ENCODE peak calls at places on chromosomes 1 and 21, in seven cellular contexts. One of them, this sample, is unnamed.

GRCh38 chr1:66758247-66758755 is 6.0 kb downstream of the DYNLT5 start:
- DNase-seq in cardiac muscle cell: peak
- DNase-seq in breast epithelium: no peak
- DNase-seq in CD4-positive, CD25-positive, alpha-beta regulatory T cell: no peak
- DNase-seq in heart left ventricle: no peak
- DNase-seq in adrenal gland: no peak
- DNase-seq in CD8-positive, alpha-beta T cell: no peak
- DNase-seq in this sample: no peak

GRCh38 chr1:110538921-110539320 is 19.9 kb upstream of the KCNA10 start:
- DNase-seq in cardiac muscle cell: no peak
- DNase-seq in breast epithelium: no peak
- DNase-seq in CD4-positive, CD25-positive, alpha-beta regulatory T cell: no peak
- DNase-seq in heart left ventricle: no peak
- DNase-seq in adrenal gland: no peak
- DNase-seq in CD8-positive, alpha-beta T cell: no peak
- DNase-seq in this sample: no peak

GRCh38 chr21:38982804-38983203 is 177.1 kb downstream of the ETS2 start:
- DNase-seq in cardiac muscle cell: no peak
- DNase-seq in breast epithelium: no peak
- DNase-seq in CD4-positive, CD25-positive, alpha-beta regulatory T cell: no peak
- DNase-seq in heart left ventricle: no peak
- DNase-seq in adrenal gland: no peak
- DNase-seq in CD8-positive, alpha-beta T cell: no peak
- DNase-seq in this sample: no peak

GRCh38 chr1:21607549-21608529 is 61.3 kb downstream of the RAP1GAP start:
- DNase-seq in cardiac muscle cell: peak
- DNase-seq in breast epithelium: no peak
- DNase-seq in CD4-positive, CD25-positive, alpha-beta regulatory T cell: no peak
- DNase-seq in heart left ventricle: peak
- DNase-seq in adrenal gland: peak
- DNase-seq in CD8-positive, alpha-beta T cell: no peak
- DNase-seq in this sample: peak

GRCh38 chr1:101235696-101236545 is 898 bp upstream of the S1PR1 start:
- DNase-seq in cardiac muscle cell: peak
- DNase-seq in breast epithelium: no peak
- DNase-seq in CD4-positive, CD25-positive, alpha-beta regulatory T cell: no peak
- DNase-seq in heart left ventricle: peak
- DNase-seq in adrenal gland: peak
- DNase-seq in CD8-positive, alpha-beta T cell: peak
- DNase-seq in this sample: peak

GRCh38 chr1:161983725-161984124 is 39.9 kb downstream of the OLFML2B start:
- DNase-seq in cardiac muscle cell: no peak
- DNase-seq in breast epithelium: no peak
- DNase-seq in CD4-positive, CD25-positive, alpha-beta regulatory T cell: no peak
- DNase-seq in heart left ventricle: no peak
- DNase-seq in adrenal gland: no peak
- DNase-seq in CD8-positive, alpha-beta T cell: no peak
- DNase-seq in this sample: no peak

GRCh38 chr1:202938287-202938925 is 11.4 kb upstream of the KLHL12 start:
- DNase-seq in cardiac muscle cell: peak
- DNase-seq in breast epithelium: no peak
- DNase-seq in CD4-positive, CD25-positive, alpha-beta regulatory T cell: no peak
- DNase-seq in heart left ventricle: no peak
- DNase-seq in adrenal gland: no peak
- DNase-seq in CD8-positive, alpha-beta T cell: no peak
- DNase-seq in this sample: no peak

GRCh38 chr21:18298228-18298627 is 53.6 kb downstream of the CHODL start:
- DNase-seq in cardiac muscle cell: no peak
- DNase-seq in breast epithelium: no peak
- DNase-seq in CD4-positive, CD25-positive, alpha-beta regulatory T cell: no peak
- DNase-seq in heart left ventricle: no peak
- DNase-seq in adrenal gland: no peak
- DNase-seq in CD8-positive, alpha-beta T cell: no peak
- DNase-seq in this sample: no peak

GRCh38 chr1:245310605-245311531 is 156.1 kb downstream of the KIF26B start:
- DNase-seq in cardiac muscle cell: peak
- DNase-seq in breast epithelium: no peak
- DNase-seq in CD4-positive, CD25-positive, alpha-beta regulatory T cell: no peak
- DNase-seq in heart left ventricle: no peak
- DNase-seq in adrenal gland: peak
- DNase-seq in CD8-positive, alpha-beta T cell: peak
- DNase-seq in this sample: no peak

GRCh38 chr21:31180256-31181088 is 142.2 kb upstream of the KRTAP19-8 start:
- DNase-seq in cardiac muscle cell: peak
- DNase-seq in breast epithelium: no peak
- DNase-seq in CD4-positive, CD25-positive, alpha-beta regulatory T cell: peak
- DNase-seq in heart left ventricle: no peak
- DNase-seq in adrenal gland: no peak
- DNase-seq in CD8-positive, alpha-beta T cell: no peak
- DNase-seq in this sample: no peak

GRCh38 chr21:34123609-34124008 is 50.2 kb downstream of the MRPS6 start:
- DNase-seq in cardiac muscle cell: no peak
- DNase-seq in breast epithelium: no peak
- DNase-seq in CD4-positive, CD25-positive, alpha-beta regulatory T cell: no peak
- DNase-seq in heart left ventricle: no peak
- DNase-seq in adrenal gland: no peak
- DNase-seq in CD8-positive, alpha-beta T cell: no peak
- DNase-seq in this sample: no peak

GRCh38 chr21:15671188-15671587 is 58.6 kb upstream of the USP25 start:
- DNase-seq in cardiac muscle cell: no peak
- DNase-seq in breast epithelium: no peak
- DNase-seq in CD4-positive, CD25-positive, alpha-beta regulatory T cell: no peak
- DNase-seq in heart left ventricle: no peak
- DNase-seq in adrenal gland: no peak
- DNase-seq in CD8-positive, alpha-beta T cell: no peak
- DNase-seq in this sample: no peak

GRCh38 chr1:152251391-152251790 is 27.4 kb upstream of the HRNR start:
- DNase-seq in cardiac muscle cell: no peak
- DNase-seq in breast epithelium: no peak
- DNase-seq in CD4-positive, CD25-positive, alpha-beta regulatory T cell: no peak
- DNase-seq in heart left ventricle: no peak
- DNase-seq in adrenal gland: no peak
- DNase-seq in CD8-positive, alpha-beta T cell: no peak
- DNase-seq in this sample: no peak

GRCh38 chr1:86687595-86687994 is 16.8 kb upstream of the SH3GLB1 start:
- DNase-seq in cardiac muscle cell: peak
- DNase-seq in breast epithelium: no peak
- DNase-seq in CD4-positive, CD25-positive, alpha-beta regulatory T cell: no peak
- DNase-seq in heart left ventricle: no peak
- DNase-seq in adrenal gland: no peak
- DNase-seq in CD8-positive, alpha-beta T cell: no peak
- DNase-seq in this sample: no peak

GRCh38 chr1:154500533-154500932 is 1.5 kb upstream of the TDRD10 start:
- DNase-seq in cardiac muscle cell: no peak
- DNase-seq in breast epithelium: no peak
- DNase-seq in CD4-positive, CD25-positive, alpha-beta regulatory T cell: no peak
- DNase-seq in heart left ventricle: no peak
- DNase-seq in adrenal gland: no peak
- DNase-seq in CD8-positive, alpha-beta T cell: no peak
- DNase-seq in this sample: no peak

GRCh38 chr1:235404190-235404589 is 37.0 kb downstream of the TBCE start:
- DNase-seq in cardiac muscle cell: no peak
- DNase-seq in breast epithelium: no peak
- DNase-seq in CD4-positive, CD25-positive, alpha-beta regulatory T cell: no peak
- DNase-seq in heart left ventricle: no peak
- DNase-seq in adrenal gland: no peak
- DNase-seq in CD8-positive, alpha-beta T cell: no peak
- DNase-seq in this sample: no peak

GRCh38 chr1:7624791-7625355 is 146.2 kb upstream of the VAMP3 start:
- DNase-seq in cardiac muscle cell: no peak
- DNase-seq in breast epithelium: peak
- DNase-seq in CD4-positive, CD25-positive, alpha-beta regulatory T cell: no peak
- DNase-seq in heart left ventricle: no peak
- DNase-seq in adrenal gland: no peak
- DNase-seq in CD8-positive, alpha-beta T cell: no peak
- DNase-seq in this sample: no peak

GRCh38 chr1:7298749-7299151 is 472.3 kb upstream of the VAMP3 start:
- DNase-seq in cardiac muscle cell: peak
- DNase-seq in breast epithelium: no peak
- DNase-seq in CD4-positive, CD25-positive, alpha-beta regulatory T cell: no peak
- DNase-seq in heart left ventricle: no peak
- DNase-seq in adrenal gland: peak
- DNase-seq in CD8-positive, alpha-beta T cell: no peak
- DNase-seq in this sample: no peak

GRCh38 chr1:82337635-82338034 is 536.9 kb downstream of the ADGRL2 start:
- DNase-seq in cardiac muscle cell: no peak
- DNase-seq in breast epithelium: no peak
- DNase-seq in CD4-positive, CD25-positive, alpha-beta regulatory T cell: no peak
- DNase-seq in heart left ventricle: no peak
- DNase-seq in adrenal gland: no peak
- DNase-seq in CD8-positive, alpha-beta T cell: no peak
- DNase-seq in this sample: no peak

GRCh38 chr1:42321731-42322130 is 13.3 kb downstream of the FOXJ3 start:
- DNase-seq in cardiac muscle cell: no peak
- DNase-seq in breast epithelium: no peak
- DNase-seq in CD4-positive, CD25-positive, alpha-beta regulatory T cell: no peak
- DNase-seq in heart left ventricle: no peak
- DNase-seq in adrenal gland: no peak
- DNase-seq in CD8-positive, alpha-beta T cell: no peak
- DNase-seq in this sample: no peak

GRCh38 chr21:17514124-17514481 is 1.3 kb downstream of the CXADR start:
- DNase-seq in cardiac muscle cell: no peak
- DNase-seq in breast epithelium: no peak
- DNase-seq in CD4-positive, CD25-positive, alpha-beta regulatory T cell: no peak
- DNase-seq in heart left ventricle: no peak
- DNase-seq in adrenal gland: no peak
- DNase-seq in CD8-positive, alpha-beta T cell: no peak
- DNase-seq in this sample: no peak

GRCh38 chr1:9338354-9339250 is 45.9 kb downstream of the SPSB1 start:
- DNase-seq in cardiac muscle cell: peak
- DNase-seq in breast epithelium: peak
- DNase-seq in CD4-positive, CD25-positive, alpha-beta regulatory T cell: no peak
- DNase-seq in heart left ventricle: peak
- DNase-seq in adrenal gland: no peak
- DNase-seq in CD8-positive, alpha-beta T cell: no peak
- DNase-seq in this sample: no peak

GRCh38 chr1:75967719-75968118 is 35.5 kb upstream of the ASB17 start:
- DNase-seq in cardiac muscle cell: no peak
- DNase-seq in breast epithelium: no peak
- DNase-seq in CD4-positive, CD25-positive, alpha-beta regulatory T cell: no peak
- DNase-seq in heart left ventricle: no peak
- DNase-seq in adrenal gland: no peak
- DNase-seq in CD8-positive, alpha-beta T cell: no peak
- DNase-seq in this sample: no peak

GRCh38 chr1:75970631-75971030 is 38.4 kb upstream of the ASB17 start:
- DNase-seq in cardiac muscle cell: no peak
- DNase-seq in breast epithelium: no peak
- DNase-seq in CD4-positive, CD25-positive, alpha-beta regulatory T cell: no peak
- DNase-seq in heart left ventricle: no peak
- DNase-seq in adrenal gland: no peak
- DNase-seq in CD8-positive, alpha-beta T cell: no peak
- DNase-seq in this sample: no peak

GRCh38 chr1:75969550-75969949 is 37.3 kb upstream of the ASB17 start:
- DNase-seq in cardiac muscle cell: no peak
- DNase-seq in breast epithelium: no peak
- DNase-seq in CD4-positive, CD25-positive, alpha-beta regulatory T cell: no peak
- DNase-seq in heart left ventricle: no peak
- DNase-seq in adrenal gland: no peak
- DNase-seq in CD8-positive, alpha-beta T cell: no peak
- DNase-seq in this sample: no peak

GRCh38 chr1:75964760-75965408 is 32.7 kb upstream of the ASB17 start:
- DNase-seq in cardiac muscle cell: no peak
- DNase-seq in breast epithelium: no peak
- DNase-seq in CD4-positive, CD25-positive, alpha-beta regulatory T cell: no peak
- DNase-seq in heart left ventricle: no peak
- DNase-seq in adrenal gland: no peak
- DNase-seq in CD8-positive, alpha-beta T cell: no peak
- DNase-seq in this sample: no peak
- H3K27ac ChIP-seq in cardiac muscle cell: no peak
- H3K27ac ChIP-seq in breast epithelium: no peak
- H3K27ac ChIP-seq in CD4-positive, CD25-positive, alpha-beta regulatory T cell: no peak
- H3K27ac ChIP-seq in heart left ventricle: no peak
- H3K27ac ChIP-seq in adrenal gland: no peak
- H3K27ac ChIP-seq in CD8-positive, alpha-beta T cell: no peak
- H3K27ac ChIP-seq in this sample: no peak

GRCh38 chr1:6026095-6026809 is 19.4 kb upstream of the KCNAB2 start:
- DNase-seq in cardiac muscle cell: peak
- DNase-seq in breast epithelium: peak
- DNase-seq in CD4-positive, CD25-positive, alpha-beta regulatory T cell: peak
- DNase-seq in heart left ventricle: peak
- DNase-seq in adrenal gland: peak
- DNase-seq in CD8-positive, alpha-beta T cell: peak
- DNase-seq in this sample: peak
- H3K27ac ChIP-seq in cardiac muscle cell: no peak
- H3K27ac ChIP-seq in breast epithelium: peak
- H3K27ac ChIP-seq in CD4-positive, CD25-positive, alpha-beta regulatory T cell: peak
- H3K27ac ChIP-seq in heart left ventricle: peak
- H3K27ac ChIP-seq in adrenal gland: no peak
- H3K27ac ChIP-seq in CD8-positive, alpha-beta T cell: peak
- H3K27ac ChIP-seq in this sample: peak

GRCh38 chr1:34844252-34844634 is 15.3 kb downstream of the SMIM12 start:
- DNase-seq in cardiac muscle cell: no peak
- DNase-seq in breast epithelium: no peak
- DNase-seq in CD4-positive, CD25-positive, alpha-beta regulatory T cell: no peak
- DNase-seq in heart left ventricle: no peak
- DNase-seq in adrenal gland: peak
- DNase-seq in CD8-positive, alpha-beta T cell: no peak
- DNase-seq in this sample: no peak
- H3K27ac ChIP-seq in cardiac muscle cell: peak
- H3K27ac ChIP-seq in breast epithelium: peak
- H3K27ac ChIP-seq in CD4-positive, CD25-positive, alpha-beta regulatory T cell: no peak
- H3K27ac ChIP-seq in heart left ventricle: peak
- H3K27ac ChIP-seq in adrenal gland: no peak
- H3K27ac ChIP-seq in CD8-positive, alpha-beta T cell: no peak
- H3K27ac ChIP-seq in this sample: peak

GRCh38 chr1:160418483-160418882 is 18.1 kb downstream of the VANGL2 start:
- DNase-seq in cardiac muscle cell: no peak
- DNase-seq in breast epithelium: no peak
- DNase-seq in CD4-positive, CD25-positive, alpha-beta regulatory T cell: no peak
- DNase-seq in heart left ventricle: no peak
- DNase-seq in adrenal gland: no peak
- DNase-seq in CD8-positive, alpha-beta T cell: no peak
- DNase-seq in this sample: no peak

GRCh38 chr1:160413716-160414115 is 13.4 kb downstream of the VANGL2 start:
- DNase-seq in cardiac muscle cell: no peak
- DNase-seq in breast epithelium: no peak
- DNase-seq in CD4-positive, CD25-positive, alpha-beta regulatory T cell: no peak
- DNase-seq in heart left ventricle: no peak
- DNase-seq in adrenal gland: no peak
- DNase-seq in CD8-positive, alpha-beta T cell: no peak
- DNase-seq in this sample: no peak

GRCh38 chr1:160414836-160415235 is 14.5 kb downstream of the VANGL2 start:
- DNase-seq in cardiac muscle cell: no peak
- DNase-seq in breast epithelium: no peak
- DNase-seq in CD4-positive, CD25-positive, alpha-beta regulatory T cell: no peak
- DNase-seq in heart left ventricle: no peak
- DNase-seq in adrenal gland: no peak
- DNase-seq in CD8-positive, alpha-beta T cell: no peak
- DNase-seq in this sample: no peak

GRCh38 chr1:160415696-160416298 is 15.4 kb downstream of the VANGL2 start:
- DNase-seq in cardiac muscle cell: no peak
- DNase-seq in breast epithelium: no peak
- DNase-seq in CD4-positive, CD25-positive, alpha-beta regulatory T cell: no peak
- DNase-seq in heart left ventricle: no peak
- DNase-seq in adrenal gland: no peak
- DNase-seq in CD8-positive, alpha-beta T cell: no peak
- DNase-seq in this sample: no peak

DNA sequence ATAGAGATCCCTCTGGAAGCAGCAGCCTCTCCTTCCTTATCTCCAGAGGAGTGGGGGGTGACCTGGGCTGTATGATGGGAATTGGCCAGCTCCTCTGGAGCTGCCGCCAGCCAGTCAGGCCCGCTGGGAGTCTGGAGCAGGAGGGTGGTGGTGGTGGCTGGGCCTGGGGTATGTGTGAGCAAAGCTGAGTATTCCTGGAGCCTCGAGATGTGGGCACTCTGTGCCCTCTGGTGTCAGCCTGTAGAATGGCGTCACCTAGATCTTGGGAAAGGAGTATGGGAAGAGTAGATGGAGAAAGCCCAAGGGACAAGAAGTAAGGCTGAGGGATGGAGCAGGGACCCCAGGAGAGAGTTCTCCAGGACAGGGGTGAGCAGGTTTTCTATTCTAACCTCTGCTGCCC is 16.0 kb downstream of the VANGL2 start:
- DNase-seq in cardiac muscle cell: peak
- DNase-seq in breast epithelium: no peak
- DNase-seq in CD4-positive, CD25-positive, alpha-beta regulatory T cell: no peak
- DNase-seq in heart left ventricle: no peak
- DNase-seq in adrenal gland: no peak
- DNase-seq in CD8-positive, alpha-beta T cell: no peak
- DNase-seq in this sample: no peak
- H3K27ac ChIP-seq in cardiac muscle cell: peak
- H3K27ac ChIP-seq in breast epithelium: no peak
- H3K27ac ChIP-seq in CD4-positive, CD25-positive, alpha-beta regulatory T cell: no peak
- H3K27ac ChIP-seq in heart left ventricle: no peak
- H3K27ac ChIP-seq in adrenal gland: no peak
- H3K27ac ChIP-seq in CD8-positive, alpha-beta T cell: no peak
- H3K27ac ChIP-seq in this sample: no peak